ENCODE peak calls at places on chromosomes 1 and 21, in five cellular contexts. Q, U, Z, N and V are unnamed samples.

GRCh38 chr21:35868005-35868868 is 192.1 kb downstream of the SETD4 start:
- DNase-seq in Q (no peak), U (no peak), Z (no peak), N (no peak), V (peak)

GRCh38 chr1:95407864-95408291 is 173.9 kb downstream of the RWDD3 start:
- DNase-seq in Q (no peak), U (no peak), Z (no peak), N (no peak), V (no peak)

GRCh38 chr1:217067642-217068041 is 344.4 kb upstream of the ESRRG start:
- DNase-seq in Q (no peak), U (no peak), Z (no peak), N (no peak), V (no peak)

GRCh38 chr1:43454270-43455011 is 710 bp upstream of the HYI start:
- DNase-seq in Q (peak), U (peak), Z (no peak), N (peak), V (no peak)

GRCh38 chr1:42913426-42914091 is 45.1 kb downstream of the SLC2A1 start:
- DNase-seq in Q (peak), U (peak), Z (peak), N (no peak), V (no peak)

GRCh38 chr1:87284456-87285240 is 44.0 kb upstream of the LMO4 start:
- DNase-seq in Q (peak), U (no peak), Z (no peak), N (no peak), V (no peak)

GRCh38 chr1:150256549-150257341 is 829 bp upstream of the CA14 start:
- DNase-seq in Q (no peak), U (no peak), Z (no peak), N (no peak), V (no peak)

GRCh38 chr1:174965006-174965971 is 34.5 kb upstream of the CACYBP start:
- DNase-seq in Q (peak), U (no peak), Z (no peak), N (no peak), V (peak)

GRCh38 chr1:115674011-115674410 is 32.2 kb downstream of the VANGL1 start:
- DNase-seq in Q (no peak), U (no peak), Z (no peak), N (no peak), V (no peak)

GRCh38 chr1:58497499-58497898 is 49.0 kb downstream of the OMA1 start:
- DNase-seq in Q (no peak), U (no peak), Z (no peak), N (no peak), V (no peak)

GRCh38 chr1:31111290-31111951 is 45.9 kb upstream of the PUM1 start:
- DNase-seq in Q (peak), U (peak), Z (no peak), N (peak), V (no peak)

GRCh38 chr1:160813215-160813614 is 17.2 kb downstream of the LY9 start:
- DNase-seq in Q (no peak), U (no peak), Z (peak), N (no peak), V (no peak)

GRCh38 chr1:206540044-206540758 is 32.9 kb downstream of the RASSF5 start:
- DNase-seq in Q (no peak), U (peak), Z (no peak), N (peak), V (no peak)

GRCh38 chr1:206547104-206547503 is 39.8 kb downstream of the RASSF5 start:
- DNase-seq in Q (no peak), U (no peak), Z (no peak), N (no peak), V (no peak)

GRCh38 chr1:206541236-206541833 is 34.0 kb downstream of the RASSF5 start:
- DNase-seq in Q (no peak), U (no peak), Z (no peak), N (no peak), V (no peak)

GRCh38 chr1:206545351-206545750 is 38.0 kb downstream of the RASSF5 start:
- DNase-seq in Q (no peak), U (no peak), Z (no peak), N (no peak), V (no peak)

DNA sequence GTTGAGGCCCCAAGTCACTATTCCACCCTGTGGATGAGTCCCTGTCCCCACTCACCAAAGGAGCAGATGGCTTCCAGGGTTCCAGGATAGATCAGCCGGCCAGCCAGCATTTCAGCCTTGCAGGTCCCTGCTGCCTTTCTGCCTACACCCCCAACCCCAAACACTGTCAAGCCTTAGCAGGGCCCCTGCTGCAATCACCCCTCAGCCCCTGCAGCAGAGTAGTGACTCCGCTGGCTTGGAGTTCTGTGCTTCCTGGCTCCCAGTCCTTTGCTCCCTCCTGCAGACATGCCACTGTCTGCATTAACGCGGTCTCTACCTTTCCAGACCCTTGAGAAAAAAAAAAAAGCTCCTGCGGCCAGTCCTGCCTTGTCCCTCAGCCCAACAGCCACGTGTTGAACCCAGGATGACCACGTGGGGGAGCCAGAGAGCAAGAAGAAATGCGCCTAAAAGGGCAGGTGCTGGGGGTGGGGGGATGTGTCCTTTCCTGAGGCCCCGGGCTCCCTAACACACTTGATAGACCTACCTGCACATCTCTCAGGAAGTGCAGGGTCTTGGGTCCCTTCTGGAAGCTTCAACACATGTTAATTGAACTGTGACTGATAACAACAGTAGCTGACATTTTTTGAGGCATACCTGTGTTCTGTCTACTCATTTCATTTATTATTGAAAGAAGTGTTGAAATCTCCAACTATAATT is 37.4 kb downstream of the RASSF5 start:
- DNase-seq in Q (peak), U (peak), Z (peak), N (peak), V (peak)
- TF ChIP-seq CTCF in Q (peak), U (peak), Z (peak), N (peak), V (peak)

GRCh38 chr1:227730630-227731151 is 4.4 kb downstream of the JMJD4 start:
- DNase-seq in Q (no peak), U (no peak), Z (no peak), N (no peak), V (no peak)
- TF ChIP-seq CTCF in Q (no peak), U (no peak), Z (no peak), N (no peak), V (peak)

GRCh38 chr1:6080469-6080868 is 34.8 kb downstream of the KCNAB2 start:
- DNase-seq in Q (no peak), U (no peak), Z (no peak), N (no peak), V (no peak)
- TF ChIP-seq CTCF in Q (peak), U (no peak), Z (no peak), N (no peak), V (no peak)

GRCh38 chr1:223558512-223558911 is 107.0 kb downstream of the CAPN8 start:
- DNase-seq in Q (no peak), U (no peak), Z (no peak), N (no peak), V (no peak)

GRCh38 chr1:223551610-223552009 is 113.9 kb downstream of the CAPN8 start:
- DNase-seq in Q (peak), U (no peak), Z (no peak), N (no peak), V (no peak)

GRCh38 chr1:223553957-223554356 is 111.5 kb downstream of the CAPN8 start:
- DNase-seq in Q (no peak), U (no peak), Z (no peak), N (peak), V (no peak)

GRCh38 chr1:223557125-223557465 is 108.4 kb downstream of the CAPN8 start:
- DNase-seq in Q (no peak), U (no peak), Z (no peak), N (peak), V (no peak)

GRCh38 chr1:223556414-223557124 is 108.9 kb downstream of the CAPN8 start:
- DNase-seq in Q (peak), U (peak), Z (peak), N (peak), V (no peak)
- TF ChIP-seq CTCF in Q (peak), U (peak), Z (peak), N (no peak), V (peak)

GRCh38 chr1:27321813-27322568 is at the start of gene TMEM222:
- DNase-seq in Q (peak), U (peak), Z (peak), N (peak), V (peak)
- TF ChIP-seq CTCF in Q (peak), U (no peak), Z (no peak), N (peak), V (no peak)

GRCh38 chr1:2514863-2515762 is 11.3 kb downstream of the PANK4 start:
- DNase-seq in Q (no peak), U (no peak), Z (no peak), N (no peak), V (no peak)
- TF ChIP-seq CTCF in Q (peak), U (no peak), Z (no peak), N (no peak), V (no peak)

DNA sequence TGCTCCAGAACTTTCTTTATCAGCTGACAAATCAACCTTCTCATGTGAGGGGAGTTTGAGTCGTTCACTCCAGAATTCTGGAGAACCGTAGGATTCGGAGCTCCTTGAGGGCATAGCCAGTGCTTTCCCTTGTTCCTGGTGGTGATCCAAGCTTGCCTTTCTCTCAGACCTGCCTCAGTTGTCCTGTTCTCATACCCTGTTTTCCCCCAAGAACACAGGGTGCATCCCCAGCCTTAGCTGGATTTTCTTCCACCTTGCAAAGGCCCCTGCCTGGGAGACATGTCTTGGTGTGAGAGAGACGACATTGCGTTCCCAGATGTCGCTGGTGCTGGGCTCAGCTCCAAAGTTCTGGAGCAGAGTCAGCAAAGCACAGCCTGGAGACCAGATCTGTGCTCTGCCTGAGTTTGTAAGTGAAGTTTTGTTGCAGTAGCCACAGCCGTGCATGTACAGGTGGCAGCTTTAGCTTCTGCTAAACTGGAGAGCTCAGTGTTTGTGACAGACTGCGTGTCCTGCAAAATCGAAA is 40.0 kb downstream of the ABCG1 start:
- DNase-seq in Q (no peak), U (no peak), Z (no peak), N (no peak), V (no peak)
- TF ChIP-seq CTCF in Q (no peak), U (no peak), Z (no peak), N (no peak), V (peak)

GRCh38 chr1:107739183-107739582 is 225.8 kb downstream of the VAV3 start:
- DNase-seq in Q (no peak), U (no peak), Z (no peak), N (no peak), V (no peak)
- TF ChIP-seq CTCF in Q (no peak), U (no peak), Z (no peak), N (no peak), V (no peak)